ENCODE peak calls at places on chromosomes 3 and 15, in four cellular contexts. One of them, this sample, is unnamed.

GRCh38 chr3:99410789-99411311 is 227.5 kb upstream of the COL8A1 start:
- DNase-seq in upper lobe of right lung: no peak
- DNase-seq in psoas muscle: no peak
- DNase-seq in AG10803: peak
- DNase-seq in this sample: peak

GRCh38 chr3:179398574-179399249 is 51.2 kb downstream of the MFN1 start:
- DNase-seq in AG10803: peak
- DNase-seq in upper lobe of right lung: no peak
- DNase-seq in psoas muscle: no peak
- DNase-seq in this sample: peak

GRCh38 chr3:65532164-65532563 is 506.6 kb downstream of the MAGI1 start:
- DNase-seq in AG10803: no peak
- DNase-seq in psoas muscle: no peak
- DNase-seq in upper lobe of right lung: no peak
- DNase-seq in this sample: no peak

GRCh38 chr15:68578175-68578959 is 426 bp upstream of the CORO2B start:
- DNase-seq in upper lobe of right lung: peak
- DNase-seq in AG10803: peak
- DNase-seq in psoas muscle: peak
- DNase-seq in this sample: peak

GRCh38 chr3:13522236-13522635 is 26.7 kb upstream of the FBLN2 start:
- DNase-seq in psoas muscle: no peak
- DNase-seq in AG10803: no peak
- DNase-seq in upper lobe of right lung: no peak
- DNase-seq in this sample: no peak

GRCh38 chr3:160546727-160547126 is 18.6 kb downstream of the KPNA4 start:
- DNase-seq in psoas muscle: no peak
- DNase-seq in AG10803: no peak
- DNase-seq in upper lobe of right lung: no peak
- DNase-seq in this sample: no peak

GRCh38 chr3:8784676-8785435 is 15.4 kb upstream of the OXTR start:
- DNase-seq in psoas muscle: no peak
- DNase-seq in upper lobe of right lung: no peak
- DNase-seq in AG10803: no peak
- DNase-seq in this sample: no peak

GRCh38 chr3:33389908-33390307 is 50.3 kb downstream of the UBP1 start:
- DNase-seq in upper lobe of right lung: no peak
- DNase-seq in psoas muscle: no peak
- DNase-seq in AG10803: no peak
- DNase-seq in this sample: no peak

GRCh38 chr3:57145852-57146251 is 19.3 kb downstream of the IL17RD start:
- DNase-seq in AG10803: no peak
- DNase-seq in psoas muscle: no peak
- DNase-seq in upper lobe of right lung: no peak
- DNase-seq in this sample: no peak

GRCh38 chr3:135000465-135000864 is 205.4 kb downstream of the EPHB1 start:
- DNase-seq in upper lobe of right lung: no peak
- DNase-seq in AG10803: no peak
- DNase-seq in psoas muscle: no peak
- DNase-seq in this sample: no peak

GRCh38 chr3:12620305-12620704 is 43.6 kb downstream of the RAF1 start:
- DNase-seq in AG10803: no peak
- DNase-seq in psoas muscle: no peak
- DNase-seq in upper lobe of right lung: no peak
- DNase-seq in this sample: no peak

GRCh38 chr3:115834068-115834467 is 210.8 kb downstream of the GAP43 start:
- DNase-seq in upper lobe of right lung: no peak
- DNase-seq in psoas muscle: no peak
- DNase-seq in AG10803: peak
- DNase-seq in this sample: peak

GRCh38 chr3:195117978-195118581 is 152.9 kb downstream of the XXYLT1 start:
- DNase-seq in psoas muscle: no peak
- DNase-seq in AG10803: no peak
- DNase-seq in upper lobe of right lung: no peak
- DNase-seq in this sample: no peak

GRCh38 chr15:40307421-40308165 is at the start of gene PLCB2:
- DNase-seq in AG10803: no peak
- DNase-seq in upper lobe of right lung: peak
- DNase-seq in psoas muscle: no peak
- DNase-seq in this sample: no peak

GRCh38 chr3:120264963-120265362 is 20.1 kb downstream of the GPR156 start:
- DNase-seq in AG10803: no peak
- DNase-seq in psoas muscle: no peak
- DNase-seq in upper lobe of right lung: no peak
- DNase-seq in this sample: no peak

GRCh38 chr3:62261121-62261520 is 112.2 kb downstream of the FEZF2 start:
- DNase-seq in psoas muscle: no peak
- DNase-seq in upper lobe of right lung: no peak
- DNase-seq in AG10803: no peak
- DNase-seq in this sample: no peak

GRCh38 chr3:106748471-106748870 is 628.8 kb upstream of the CCDC54 start:
- DNase-seq in upper lobe of right lung: no peak
- DNase-seq in psoas muscle: no peak
- DNase-seq in AG10803: no peak
- DNase-seq in this sample: no peak

GRCh38 chr3:74000715-74001114 is 376.0 kb upstream of the PDZRN3 start:
- DNase-seq in upper lobe of right lung: no peak
- DNase-seq in AG10803: peak
- DNase-seq in psoas muscle: no peak
- DNase-seq in this sample: peak

GRCh38 chr15:95148183-95148582 is 916.8 kb downstream of the MCTP2 start:
- DNase-seq in AG10803: no peak
- DNase-seq in upper lobe of right lung: no peak
- DNase-seq in psoas muscle: no peak
- DNase-seq in this sample: no peak

GRCh38 chr15:90035095-90035834 is 34.1 kb downstream of the ZNF710 start:
- DNase-seq in AG10803: peak
- DNase-seq in upper lobe of right lung: peak
- DNase-seq in psoas muscle: peak
- DNase-seq in this sample: peak

GRCh38 chr3:184727357-184728060 is 15.6 kb upstream of the MAGEF1 start:
- DNase-seq in psoas muscle: peak
- DNase-seq in upper lobe of right lung: no peak
- DNase-seq in AG10803: peak
- DNase-seq in this sample: peak

GRCh38 chr3:83002869-83003445 is 1241.5 kb upstream of the GBE1 start:
- DNase-seq in upper lobe of right lung: no peak
- DNase-seq in psoas muscle: no peak
- DNase-seq in AG10803: no peak
- DNase-seq in this sample: no peak

DNA sequence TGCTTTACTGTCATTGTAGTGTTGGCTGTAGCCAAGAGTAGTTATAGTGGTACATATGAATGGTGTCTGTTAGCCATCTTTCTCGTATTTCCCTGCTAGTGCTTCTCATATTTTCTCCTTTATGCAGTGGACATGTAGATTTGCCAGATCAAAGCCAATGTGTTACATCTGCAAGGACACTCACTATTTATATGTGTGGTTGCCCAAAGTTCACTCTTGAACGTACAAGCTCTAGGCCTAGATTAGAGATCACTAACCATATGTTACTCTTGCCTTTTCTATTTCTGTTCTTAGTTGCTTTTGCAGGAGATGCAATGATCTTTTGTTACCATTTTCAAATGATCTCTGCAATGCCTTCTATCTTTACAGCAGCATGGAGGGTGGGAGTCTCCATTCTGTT is 78.4 kb downstream of the CADM2 start:
- DNase-seq in psoas muscle: no peak
- DNase-seq in AG10803: no peak
- DNase-seq in upper lobe of right lung: no peak
- DNase-seq in this sample: no peak
- TF ChIP-seq CTCF in psoas muscle: no peak
- TF ChIP-seq CTCF in AG10803: no peak
- TF ChIP-seq CTCF in upper lobe of right lung: no peak
- TF ChIP-seq CTCF in this sample: no peak

DNA sequence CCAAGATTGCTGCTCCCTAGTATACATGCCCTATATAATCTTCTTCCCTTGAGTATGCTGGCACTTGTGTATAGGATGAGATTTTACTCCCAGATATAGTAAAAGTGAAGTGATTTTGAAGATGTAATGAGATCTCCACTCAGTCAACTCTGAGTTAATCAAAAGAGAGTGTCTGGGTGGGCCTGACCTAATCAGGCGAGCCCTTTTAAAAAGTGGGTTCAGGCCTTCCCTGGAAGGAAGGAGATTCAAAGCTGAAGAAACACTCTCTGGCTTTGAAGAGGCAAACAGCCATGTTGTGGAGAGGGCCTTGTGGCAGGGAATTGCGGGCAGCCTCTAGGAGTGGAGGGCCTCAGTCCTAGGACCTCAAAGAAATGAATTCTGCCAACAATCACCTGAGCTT is 5.5 kb upstream of the STARD5 start:
- DNase-seq in AG10803: no peak
- DNase-seq in psoas muscle: no peak
- DNase-seq in upper lobe of right lung: no peak
- DNase-seq in this sample: no peak
- H3K4me3 ChIP-seq in AG10803: no peak
- H3K4me3 ChIP-seq in psoas muscle: no peak
- H3K4me3 ChIP-seq in upper lobe of right lung: no peak
- H3K4me3 ChIP-seq in this sample: no peak

GRCh38 chr15:26985050-26985449 is 14.1 kb downstream of the GABRG3 start:
- DNase-seq in upper lobe of right lung: no peak
- DNase-seq in AG10803: no peak
- DNase-seq in psoas muscle: no peak
- DNase-seq in this sample: no peak

GRCh38 chr15:26981492-26981891 is 10.5 kb downstream of the GABRG3 start:
- DNase-seq in upper lobe of right lung: no peak
- DNase-seq in psoas muscle: no peak
- DNase-seq in AG10803: no peak
- DNase-seq in this sample: no peak

DNA sequence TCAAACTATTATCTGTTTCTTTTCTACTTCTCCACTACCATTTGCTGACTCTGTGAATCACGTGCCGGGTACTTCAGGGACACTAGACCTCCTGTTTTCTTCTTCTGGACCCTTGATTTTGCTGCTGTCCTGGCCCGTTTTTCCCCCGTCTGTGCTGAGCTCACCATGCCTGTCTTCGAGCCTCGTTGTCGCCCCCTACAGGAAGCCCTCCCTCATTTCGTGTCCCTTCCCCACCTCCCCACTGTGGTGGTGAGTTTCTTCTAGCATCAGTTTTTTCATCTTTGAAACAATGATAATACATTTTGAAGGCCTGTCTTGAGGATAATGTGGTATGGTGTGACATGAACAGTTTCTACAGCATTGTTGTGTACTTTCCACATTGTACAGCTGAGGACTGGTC is 12.8 kb downstream of the GABRG3 start:
- DNase-seq in psoas muscle: no peak
- DNase-seq in upper lobe of right lung: no peak
- DNase-seq in AG10803: no peak
- DNase-seq in this sample: no peak
- TF ChIP-seq CTCF in psoas muscle: no peak
- TF ChIP-seq CTCF in upper lobe of right lung: no peak
- TF ChIP-seq CTCF in AG10803: no peak
- TF ChIP-seq CTCF in this sample: no peak

GRCh38 chr15:71167445-71168162 is 52.3 kb downstream of the THSD4 start:
- DNase-seq in upper lobe of right lung: no peak
- DNase-seq in psoas muscle: no peak
- DNase-seq in AG10803: peak
- DNase-seq in this sample: no peak
- H3K4me3 ChIP-seq in upper lobe of right lung: no peak
- H3K4me3 ChIP-seq in psoas muscle: no peak
- H3K4me3 ChIP-seq in AG10803: no peak
- H3K4me3 ChIP-seq in this sample: no peak

GRCh38 chr3:192449036-192449435 is 278.3 kb downstream of the FGF12 start:
- DNase-seq in AG10803: no peak
- DNase-seq in upper lobe of right lung: no peak
- DNase-seq in psoas muscle: no peak
- DNase-seq in this sample: peak
- TF ChIP-seq CTCF in AG10803: peak
- TF ChIP-seq CTCF in upper lobe of right lung: peak
- TF ChIP-seq CTCF in psoas muscle: no peak
- TF ChIP-seq CTCF in this sample: peak

This sample was measured in fibroblast of pulmonary artery.